ENCODE peak calls at places on chromosome 2, in nine cellular contexts. P is fibroblast of villous mesenchyme, K is RWPE1, X is MM.1S, A is IMR-90, M is brain microvascular endothelial cell, L is psoas muscle, H is colonic mucosa, O is ovary. W is an unnamed sample.

GRCh38 chr2:113892004-113892740 is 2.3 kb downstream of the ACTR3 start:
- DNase-seq in P (no peak), H (no peak), K (no peak), X (no peak), O (no peak), A (no peak), M (no peak), L (no peak), W (no peak)

GRCh38 chr2:26088038-26088643 is 54.3 kb downstream of the RAB10 start:
- DNase-seq in P (peak), O (no peak), M (peak), K (peak), A (peak), H (no peak), L (no peak), X (no peak), W (peak)

GRCh38 chr2:14524803-14525080 is 107.8 kb upstream of the LRATD1 start:
- DNase-seq in A (peak), X (no peak), O (no peak), L (no peak), H (no peak), M (no peak), K (no peak), P (no peak), W (no peak)

GRCh38 chr2:149921911-149922616 is 334.5 kb upstream of the MMADHC start:
- DNase-seq in O (no peak), K (no peak), L (no peak), X (no peak), P (no peak), A (peak), H (no peak), M (no peak), W (no peak)

GRCh38 chr2:196356332-196356731 is 185.0 kb upstream of the STK17B start:
- DNase-seq in H (no peak), O (no peak), X (no peak), M (no peak), L (no peak), A (no peak), K (no peak), P (no peak), W (no peak)

GRCh38 chr2:226904592-226904991 is 68.7 kb downstream of the RHBDD1 start:
- DNase-seq in P (no peak), L (no peak), M (no peak), X (no peak), H (no peak), A (no peak), K (no peak), O (no peak), W (peak)

GRCh38 chr2:79580175-79580574 is 67.3 kb downstream of the CTNNA2 start:
- DNase-seq in K (no peak), X (no peak), P (no peak), M (no peak), O (no peak), A (no peak), L (no peak), H (no peak), W (no peak)

GRCh38 chr2:58870704-58871103 is 629.6 kb upstream of the FANCL start:
- DNase-seq in O (no peak), X (peak), H (no peak), L (no peak), M (peak), P (peak), A (peak), K (peak), W (no peak)

GRCh38 chr2:20539776-20540586 is 93.1 kb downstream of the RHOB start:
- DNase-seq in P (no peak), H (no peak), M (no peak), K (no peak), L (peak), A (no peak), O (no peak), X (no peak), W (no peak)

GRCh38 chr2:42169869-42170465 is 814 bp downstream of the EML4 start:
- DNase-seq in L (no peak), K (peak), A (peak), H (no peak), O (no peak), X (peak), P (peak), M (no peak), W (peak)

GRCh38 chr2:43609304-43609883 is 13.6 kb upstream of the THADA start:
- DNase-seq in M (peak), H (peak), X (peak), O (no peak), K (peak), A (peak), L (no peak), P (peak), W (peak)

GRCh38 chr2:26629751-26630150 is 11.4 kb downstream of the CIB4 start:
- DNase-seq in K (no peak), P (no peak), H (no peak), A (no peak), O (no peak), X (no peak), L (no peak), M (no peak), W (no peak)

GRCh38 chr2:218621007-218621406 is 13.3 kb downstream of the PLCD4 start:
- DNase-seq in A (no peak), H (no peak), M (no peak), O (no peak), K (no peak), X (no peak), P (no peak), L (no peak), W (no peak)

GRCh38 chr2:189144700-189145211 is 34.8 kb downstream of the COL5A2 start:
- DNase-seq in A (peak), L (no peak), K (no peak), H (no peak), M (no peak), X (no peak), P (peak), O (no peak), W (no peak)

GRCh38 chr2:47899915-47900314 is 6.4 kb downstream of the FBXO11 start:
- DNase-seq in H (no peak), A (no peak), P (no peak), L (no peak), M (no peak), K (no peak), X (no peak), O (no peak), W (no peak)

GRCh38 chr2:12771154-12771553 is 54.4 kb downstream of the TRIB2 start:
- DNase-seq in H (no peak), A (no peak), K (no peak), M (no peak), P (no peak), L (no peak), O (no peak), X (no peak), W (no peak)

GRCh38 chr2:129483366-129483765 is 496.1 kb upstream of the RAB6C start:
- DNase-seq in A (no peak), X (no peak), M (no peak), K (no peak), H (no peak), P (no peak), L (no peak), O (no peak), W (no peak)

GRCh38 chr2:121033597-121033996 is 251.4 kb downstream of the TFCP2L1 start:
- DNase-seq in O (no peak), H (no peak), M (no peak), L (no peak), X (no peak), K (no peak), P (no peak), A (no peak), W (no peak)

GRCh38 chr2:188394931-188395330 is 103.3 kb downstream of the GULP1 start:
- DNase-seq in A (no peak), L (no peak), X (no peak), P (no peak), H (no peak), M (no peak), K (no peak), O (no peak), W (no peak)

GRCh38 chr2:129296401-129297343 is 682.8 kb upstream of the RAB6C start:
- DNase-seq in X (no peak), O (no peak), P (no peak), L (no peak), M (no peak), H (no peak), A (no peak), K (no peak), W (no peak)

GRCh38 chr2:207725815-207726578 is 14.6 kb downstream of the CCNYL1 start:
- DNase-seq in X (peak), A (no peak), L (no peak), M (no peak), H (no peak), K (no peak), O (no peak), P (no peak), W (no peak)

GRCh38 chr2:169221745-169222369 is 140.5 kb downstream of the LRP2 start:
- DNase-seq in A (no peak), L (no peak), P (no peak), K (peak), H (no peak), M (no peak), X (peak), O (no peak), W (no peak)

GRCh38 chr2:174605687-174606086 is 8.1 kb upstream of the WIPF1 start:
- DNase-seq in P (no peak), L (no peak), O (no peak), X (peak), K (peak), H (no peak), A (peak), M (no peak), W (no peak)
- TF ChIP-seq CTCF in P (peak), L (peak), O (no peak), X (peak), K (peak), H (no peak), A (peak), M (peak), W (peak)

GRCh38 chr2:209322041-209322440 is 101.8 kb upstream of the MAP2 start:
- DNase-seq in O (no peak), A (no peak), M (no peak), X (no peak), L (no peak), P (no peak), H (no peak), K (no peak), W (no peak)
- TF ChIP-seq CTCF in O (no peak), A (no peak), M (no peak), X (no peak), L (no peak), P (no peak), H (no peak), K (peak), W (no peak)

GRCh38 chr2:54279385-54279784 is 23.4 kb upstream of the TSPYL6 start:
- DNase-seq in O (no peak), M (no peak), P (peak), L (no peak), A (no peak), X (no peak), K (peak), H (no peak), W (no peak)
- TF ChIP-seq CTCF in O (no peak), M (peak), P (peak), L (peak), A (peak), X (no peak), K (no peak), H (no peak), W (no peak)

DNA sequence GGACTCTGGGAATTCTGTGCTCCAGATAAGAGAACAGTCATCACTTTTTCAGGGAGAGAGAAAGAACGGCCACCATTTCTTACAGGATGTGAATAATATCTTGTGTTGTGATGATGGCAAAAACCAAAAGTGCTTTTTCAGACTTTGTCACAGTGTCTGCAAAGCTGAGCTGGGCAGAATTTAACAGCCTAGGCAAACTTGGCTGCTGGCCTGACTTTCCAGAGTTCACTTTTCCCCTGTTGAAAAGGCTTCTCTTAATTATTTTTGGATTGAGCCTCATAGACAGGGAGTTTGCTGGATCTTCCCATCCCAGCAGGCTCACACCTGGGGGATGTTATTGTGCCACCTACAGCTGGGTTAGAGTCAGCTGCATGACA is 361.5 kb upstream of the ACVR2A start:
- DNase-seq in K (no peak), H (no peak), P (no peak), L (no peak), O (no peak), X (no peak), M (no peak), A (no peak), W (no peak)
- TF ChIP-seq CTCF in K (no peak), H (no peak), P (no peak), L (no peak), O (no peak), X (no peak), M (no peak), A (no peak), W (no peak)

GRCh38 chr2:10076988-10077527 is 3.2 kb downstream of the CYS1 start:
- DNase-seq in H (no peak), A (no peak), M (no peak), L (no peak), X (no peak), O (no peak), P (no peak), K (no peak), W (no peak)
- TF ChIP-seq CTCF in H (no peak), A (no peak), M (no peak), L (no peak), X (no peak), O (no peak), P (no peak), K (no peak), W (no peak)

DNA sequence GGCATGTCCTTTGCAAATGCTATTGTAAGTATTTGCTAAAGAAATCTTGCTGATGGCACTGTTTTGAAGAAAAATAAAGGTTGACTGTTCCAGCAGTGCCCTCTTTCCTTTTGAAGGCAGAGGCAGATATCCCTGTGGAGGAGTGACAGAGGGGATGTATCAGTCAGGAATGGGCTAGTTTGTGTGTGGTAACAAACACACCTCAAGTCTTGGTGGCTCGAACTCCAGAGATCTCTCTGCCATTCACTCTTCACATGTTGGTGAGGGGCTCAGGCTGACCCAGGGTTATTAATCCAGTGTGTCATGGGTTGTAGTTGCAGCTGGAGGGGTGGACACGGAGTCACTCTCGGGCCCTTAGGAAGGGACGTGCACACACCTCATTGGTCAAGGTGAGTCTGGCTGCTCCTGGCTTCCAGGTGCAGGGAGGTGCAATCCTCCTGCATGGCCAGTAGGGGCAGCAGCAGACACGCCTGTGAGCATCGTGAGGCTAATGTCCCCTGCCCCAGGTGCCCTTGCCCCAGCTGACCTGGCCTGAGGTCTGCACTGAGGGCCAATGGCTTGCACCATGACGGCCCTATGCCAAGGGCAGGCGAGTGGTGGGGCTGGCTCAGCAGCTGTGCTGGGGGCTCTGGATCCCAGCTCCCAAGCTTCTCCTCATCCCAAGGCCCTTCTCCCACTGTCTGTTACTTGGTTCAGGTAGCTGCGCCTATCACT is 146.5 kb downstream of the ASB1 start:
- DNase-seq in X (peak), L (no peak), O (no peak), M (no peak), H (no peak), A (no peak), K (peak), P (no peak), W (peak)
- TF ChIP-seq CTCF in X (peak), L (peak), O (no peak), M (peak), H (peak), A (peak), K (no peak), P (peak), W (peak)

GRCh38 chr2:178804791-178805190 is 2.4 kb downstream of the TTN start:
- DNase-seq in X (no peak), M (peak), O (no peak), P (peak), A (peak), K (peak), H (no peak), L (peak), W (peak)
- TF ChIP-seq CTCF in X (peak), M (peak), O (no peak), P (peak), A (peak), K (peak), H (peak), L (peak), W (no peak)

W was measured in GM10248.